ENCODE peak calls at places on chromosomes 6 and 20, in nine cellular contexts. X is adrenal gland, P is A549, B is stomach, O is WERI-Rb-1, Y is psoas muscle, M is AG04450, W is MM.1S, H is astrocyte. Z is an unnamed sample.

GRCh38 chr20:23050847-23051627 is 1.6 kb upstream of the THBD start:
- DNase-seq in X (peak; percentile 63), P (peak; percentile 77), B (peak; percentile 78), O (peak; percentile 41), Y (peak; percentile 91), M (peak; percentile 27), W (no peak), H (peak; percentile 48), Z (peak; percentile 66)

GRCh38 chr6:49087372-49087771 is 375.7 kb downstream of the MMUT start:
- DNase-seq in X (no peak), P (no peak), B (no peak), O (no peak), Y (no peak), M (no peak), W (no peak), H (peak; percentile 20), Z (no peak)

GRCh38 chr6:12348530-12349511 is 58.7 kb downstream of the EDN1 start:
- DNase-seq in X (no peak), P (peak; percentile 98), B (peak; percentile 58), O (no peak), Y (no peak), M (peak; percentile 49), W (no peak), H (peak; percentile 88), Z (no peak)

GRCh38 chr6:34018961-34019606 is 126.8 kb downstream of the GRM4 start:
- DNase-seq in X (no peak), P (no peak), B (no peak), O (no peak), Y (no peak), M (no peak), W (no peak), H (no peak), Z (peak; percentile 30)

GRCh38 chr6:70421509-70421908 is 8.2 kb downstream of the FAM135A start:
- DNase-seq in X (no peak), P (no peak), B (no peak), O (no peak), Y (no peak), M (no peak), W (no peak), H (no peak), Z (no peak)

GRCh38 chr20:17579369-17580039 is 9.6 kb downstream of the DSTN start:
- DNase-seq in X (no peak), P (no peak), B (no peak), O (no peak), Y (no peak), M (no peak), W (no peak), H (no peak), Z (no peak)

GRCh38 chr6:79520534-79520933 is 16.7 kb downstream of the LCA5 start:
- DNase-seq in X (no peak), P (no peak), B (no peak), O (no peak), Y (no peak), M (no peak), W (no peak), H (no peak), Z (no peak)

GRCh38 chr20:2763186-2763585 is 37.2 kb downstream of the CPXM1 start:
- DNase-seq in X (no peak), P (no peak), B (peak; percentile 20), O (no peak), Y (no peak), M (no peak), W (no peak), H (no peak), Z (no peak)

GRCh38 chr20:57661201-57662027 is 41.2 kb upstream of the ZBP1 start:
- DNase-seq in X (no peak), P (no peak), B (peak; percentile 22), O (peak; percentile 1), Y (peak; percentile 48), M (no peak), W (no peak), H (no peak), Z (peak; percentile 87)

GRCh38 chr6:128710305-128710704 is 172.6 kb upstream of the LAMA2 start:
- DNase-seq in X (no peak), P (no peak), B (no peak), O (no peak), Y (no peak), M (no peak), W (no peak), H (peak; percentile 55), Z (no peak)

GRCh38 chr6:123629234-123629941 is 7.4 kb downstream of the TRDN start:
- DNase-seq in X (no peak), P (no peak), B (no peak), O (no peak), Y (no peak), M (no peak), W (no peak), H (no peak), Z (no peak)

GRCh38 chr6:132675002-132675401 is 16.0 kb upstream of the TAAR1 start:
- DNase-seq in X (no peak), P (no peak), B (no peak), O (no peak), Y (no peak), M (no peak), W (no peak), H (no peak), Z (no peak)

GRCh38 chr20:5973172-5973571 is 22.7 kb downstream of the MCM8 start:
- DNase-seq in X (no peak), P (peak; percentile 93), B (no peak), O (no peak), Y (no peak), M (no peak), W (no peak), H (peak; percentile 10), Z (no peak)

GRCh38 chr6:125658759-125659431 is 90.5 kb upstream of the HEY2 start:
- DNase-seq in X (no peak), P (peak; percentile 3), B (no peak), O (no peak), Y (no peak), M (no peak), W (no peak), H (no peak), Z (no peak)

GRCh38 chr6:137033828-137034227 is 10.9 kb downstream of the IL20RA start:
- DNase-seq in X (no peak), P (no peak), B (no peak), O (no peak), Y (no peak), M (no peak), W (peak; percentile 89), H (peak; percentile 75), Z (no peak)

GRCh38 chr20:9532069-9532809 is 17.8 kb downstream of the LAMP5 start:
- DNase-seq in X (no peak), P (no peak), B (no peak), O (no peak), Y (no peak), M (no peak), W (no peak), H (no peak), Z (no peak)

GRCh38 chr20:60892095-60892813 is 359.8 kb upstream of the CDH4 start:
- DNase-seq in X (no peak), P (no peak), B (no peak), O (no peak), Y (no peak), M (no peak), W (no peak), H (no peak), Z (no peak)
- H3K27ac ChIP-seq in X (no peak overlapping the region), P (no peak overlapping the region), B (no peak overlapping the region), O (no peak overlapping the region), Y (no peak overlapping the region), M (no peak overlapping the region), W (no peak overlapping the region), H (no peak overlapping the region), Z (no peak overlapping the region)

GRCh38 chr6:131063764-131064272 is 773 bp upstream of the EPB41L2 start:
- DNase-seq in X (peak; percentile 36), P (no peak), B (no peak), O (no peak), Y (no peak), M (no peak), W (no peak), H (no peak), Z (no peak)

GRCh38 chr6:131061041-131061770 is 1.8 kb downstream of the EPB41L2 start:
- DNase-seq in X (no peak), P (peak; percentile 52), B (no peak), O (no peak), Y (no peak), M (no peak), W (no peak), H (peak; percentile 69), Z (no peak)

GRCh38 chr6:131061771-131062160 is 1.3 kb downstream of the EPB41L2 start:
- DNase-seq in X (no peak), P (no peak), B (no peak), O (no peak), Y (no peak), M (no peak), W (no peak), H (no peak), Z (no peak)

GRCh38 chr6:131062245-131063027 is 609 bp downstream of the EPB41L2 start:
- DNase-seq in X (peak; percentile 25), P (no peak), B (peak; percentile 28), O (peak; percentile 19), Y (peak; percentile 59), M (no peak), W (peak; percentile 7), H (no peak), Z (peak; percentile 28)

DNA sequence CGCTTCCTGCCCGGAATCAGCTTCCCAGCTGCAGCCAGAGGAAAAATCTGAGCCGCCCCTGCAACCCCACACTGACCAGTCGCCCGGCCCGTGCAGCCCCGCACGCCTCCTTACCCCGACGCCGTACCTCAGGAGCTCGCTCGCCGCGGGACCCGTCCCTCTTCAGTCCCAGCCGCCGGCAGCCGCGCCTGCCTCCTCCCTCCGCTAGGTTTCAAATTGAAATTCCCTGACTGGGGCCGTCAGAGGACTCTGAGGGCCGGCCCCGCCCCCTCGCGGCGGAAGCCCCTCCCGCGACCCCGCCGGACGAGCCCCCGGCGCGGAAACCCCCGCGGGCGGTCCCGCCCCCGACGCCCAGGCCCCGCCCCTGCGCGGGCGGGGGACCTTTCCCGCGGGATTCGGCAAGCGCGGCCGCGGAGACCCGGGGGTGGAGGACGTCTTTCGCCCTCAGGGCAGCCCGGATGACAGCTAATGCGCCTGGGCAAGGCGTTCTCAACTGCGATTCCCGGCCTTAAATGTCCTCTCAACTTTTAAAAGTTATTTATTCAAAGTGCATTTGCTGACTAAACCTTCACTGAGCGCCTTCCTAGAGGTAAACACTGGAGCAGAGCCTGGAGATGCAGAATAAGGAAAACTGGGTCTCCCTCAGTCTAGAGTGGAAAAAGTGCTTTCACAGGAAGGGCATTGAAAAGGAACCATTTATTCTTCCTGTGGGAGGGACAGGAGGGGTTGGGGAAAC is at the start of gene EPB41L2:
- DNase-seq in X (peak; percentile 91), P (peak; percentile 79), B (peak; percentile 86), O (peak; percentile 90), Y (peak; percentile 93), M (peak; percentile 70), W (peak; percentile 93), H (peak; percentile 72), Z (peak; percentile 90)
- TF ChIP-seq CTCF in X (peak; percentile 53), P (no peak), B (peak; percentile 35), O (no peak), Y (peak; percentile 40), M (peak; percentile 37), W (no peak), H (no peak), Z (no peak)

GRCh38 chr6:99347804-99348203 is 1.7 kb downstream of the FAXC start:
- DNase-seq in X (no peak), P (no peak), B (no peak), O (no peak), Y (no peak), M (no peak), W (no peak), H (no peak), Z (no peak)
- H3K4me3 ChIP-seq in X (no peak overlapping the region), P (no peak overlapping the region), B (peak overlapping the region; percentile 69), O (no peak overlapping the region), Y (no peak overlapping the region), M (no peak overlapping the region), W (no peak overlapping the region), H (no peak overlapping the region), Z (no peak overlapping the region)

GRCh38 chr6:52594216-52594615 is 17.4 kb upstream of the TRAM2 start:
- DNase-seq in X (no peak), P (no peak), B (no peak), O (peak; percentile 84), Y (no peak), M (no peak), W (no peak), H (no peak), Z (no peak)
- H3K27ac ChIP-seq in X (peak overlapping the region; percentile 81), P (no peak overlapping the region), B (peak overlapping the region; percentile 78), O (peak overlapping the region; percentile 90), Y (peak overlapping the region; percentile 60), M (peak overlapping the region; percentile 40), W (no peak overlapping the region), H (peak overlapping the region; percentile 73), Z (peak overlapping the region; percentile 64)